ENCODE peak calls at places on chromosome 19, in five cellular contexts. One of them, this sample, is unnamed.

GRCh38 chr19:1672038-1672768 is 19.8 kb upstream of the TCF3 start:
- DNase-seq in neural crest cell: no peak
- DNase-seq in ELR: peak; percentile 57
- DNase-seq in GM13976: peak; percentile 83
- DNase-seq in HS-5: no peak
- DNase-seq in this sample: no peak

GRCh38 chr19:1271528-1272422 is 2.6 kb downstream of the CIRBP start:
- DNase-seq in GM13976: no peak
- DNase-seq in ELR: no peak
- DNase-seq in HS-5: no peak
- DNase-seq in neural crest cell: no peak
- DNase-seq in this sample: no peak

GRCh38 chr19:30226464-30227070 is 145.6 kb upstream of the ZNF536 start:
- DNase-seq in neural crest cell: peak; percentile 33
- DNase-seq in ELR: no peak
- DNase-seq in HS-5: no peak
- DNase-seq in GM13976: no peak
- DNase-seq in this sample: peak; percentile 32

GRCh38 chr19:46426506-46427162 is 2.1 kb downstream of the PNMA8C start:
- DNase-seq in GM13976: peak; percentile 73
- DNase-seq in neural crest cell: peak; percentile 83
- DNase-seq in HS-5: no peak
- DNase-seq in ELR: peak; percentile 77
- DNase-seq in this sample: peak; percentile 80

GRCh38 chr19:16078759-16079707 is 2.7 kb downstream of the TPM4 start:
- DNase-seq in HS-5: peak; percentile 96
- DNase-seq in ELR: peak; percentile 99
- DNase-seq in neural crest cell: no peak
- DNase-seq in GM13976: peak; percentile 76
- DNase-seq in this sample: peak; percentile 17

GRCh38 chr19:6481541-6482342 is at the start of gene DENND1C:
- DNase-seq in neural crest cell: peak; percentile 53
- DNase-seq in HS-5: no peak
- DNase-seq in GM13976: peak; percentile 84
- DNase-seq in ELR: peak; percentile 45
- DNase-seq in this sample: peak; percentile 57

GRCh38 chr19:4504297-4504701 is 14.0 kb downstream of the PLIN4 start:
- DNase-seq in HS-5: no peak
- DNase-seq in neural crest cell: no peak
- DNase-seq in GM13976: no peak
- DNase-seq in ELR: no peak
- DNase-seq in this sample: peak; percentile 48

GRCh38 chr19:737591-738093 is 13.3 kb upstream of the MISP start:
- DNase-seq in GM13976: peak; percentile 86
- DNase-seq in neural crest cell: peak; percentile 65
- DNase-seq in HS-5: no peak
- DNase-seq in ELR: peak; percentile 61
- DNase-seq in this sample: no peak

GRCh38 chr19:33373701-33374405 is at the start of gene CEBPG:
- DNase-seq in GM13976: peak; percentile 80
- DNase-seq in neural crest cell: peak; percentile 45
- DNase-seq in HS-5: no peak
- DNase-seq in ELR: peak; percentile 61
- DNase-seq in this sample: no peak

GRCh38 chr19:2409352-2409912 is 18.0 kb downstream of the TIMM13 start:
- DNase-seq in GM13976: no peak
- DNase-seq in HS-5: no peak
- DNase-seq in ELR: no peak
- DNase-seq in neural crest cell: no peak
- DNase-seq in this sample: no peak

GRCh38 chr19:30227661-30228112 is 144.5 kb upstream of the ZNF536 start:
- DNase-seq in GM13976: peak; percentile 86
- DNase-seq in neural crest cell: peak; percentile 79
- DNase-seq in ELR: peak; percentile 62
- DNase-seq in HS-5: no peak
- DNase-seq in this sample: peak; percentile 81

GRCh38 chr19:10388957-10389356 is 8.6 kb upstream of the TYK2 start:
- DNase-seq in ELR: peak; percentile 80
- DNase-seq in neural crest cell: peak; percentile 97
- DNase-seq in HS-5: peak; percentile 69
- DNase-seq in GM13976: peak; percentile 70
- DNase-seq in this sample: peak; percentile 84

GRCh38 chr19:12647490-12648071 is 19.0 kb downstream of the MAN2B1 start:
- DNase-seq in HS-5: no peak
- DNase-seq in GM13976: peak; percentile 76
- DNase-seq in ELR: peak; percentile 41
- DNase-seq in neural crest cell: no peak
- DNase-seq in this sample: no peak

GRCh38 chr19:5545984-5546383 is 21.8 kb downstream of the TINCR start:
- DNase-seq in neural crest cell: no peak
- DNase-seq in HS-5: no peak
- DNase-seq in ELR: no peak
- DNase-seq in GM13976: no peak
- DNase-seq in this sample: no peak

GRCh38 chr19:48135411-48135810 is 24.8 kb upstream of the PLA2G4C start:
- DNase-seq in ELR: peak; percentile 15
- DNase-seq in HS-5: no peak
- DNase-seq in neural crest cell: no peak
- DNase-seq in GM13976: no peak
- DNase-seq in this sample: no peak

GRCh38 chr19:23415561-23416191 is 20.4 kb upstream of the ZNF91 start:
- DNase-seq in ELR: peak; percentile 73
- DNase-seq in GM13976: peak; percentile 19
- DNase-seq in neural crest cell: peak; percentile 61
- DNase-seq in HS-5: no peak
- DNase-seq in this sample: no peak

GRCh38 chr19:7535993-7536685 is 622 bp downstream of the PNPLA6 start:
- DNase-seq in neural crest cell: no peak
- DNase-seq in GM13976: no peak
- DNase-seq in HS-5: no peak
- DNase-seq in ELR: no peak
- DNase-seq in this sample: no peak

GRCh38 chr19:41919948-41920712 is 8.1 kb downstream of the ERFL start:
- DNase-seq in HS-5: no peak
- DNase-seq in ELR: no peak
- DNase-seq in neural crest cell: no peak
- DNase-seq in GM13976: no peak
- DNase-seq in this sample: no peak

GRCh38 chr19:29491995-29492577 is 33.7 kb upstream of the VSTM2B start:
- DNase-seq in GM13976: no peak
- DNase-seq in ELR: no peak
- DNase-seq in neural crest cell: no peak
- DNase-seq in HS-5: no peak
- DNase-seq in this sample: peak; percentile 37

GRCh38 chr19:54160182-54160811 is 776 bp upstream of the LENG1 start:
- DNase-seq in GM13976: no peak
- DNase-seq in HS-5: no peak
- DNase-seq in neural crest cell: no peak
- DNase-seq in ELR: peak; percentile 53
- DNase-seq in this sample: no peak

GRCh38 chr19:12789904-12790619 is 1.2 kb upstream of the JUNB start:
- DNase-seq in HS-5: no peak
- DNase-seq in ELR: peak; percentile 96
- DNase-seq in neural crest cell: peak; percentile 89
- DNase-seq in GM13976: peak; percentile 95
- DNase-seq in this sample: peak; percentile 92

GRCh38 chr19:27738569-27739193 is 1474.3 kb downstream of the UQCRFS1 start:
- DNase-seq in neural crest cell: no peak
- DNase-seq in HS-5: no peak
- DNase-seq in ELR: no peak
- DNase-seq in GM13976: no peak
- DNase-seq in this sample: no peak

GRCh38 chr19:4518345-4519171 is at the start of gene PLIN4:
- DNase-seq in ELR: no peak
- DNase-seq in neural crest cell: no peak
- DNase-seq in GM13976: no peak
- DNase-seq in HS-5: no peak
- DNase-seq in this sample: peak; percentile 73

GRCh38 chr19:17512574-17512939 is 1.1 kb downstream of the PGLS start:
- DNase-seq in HS-5: no peak
- DNase-seq in ELR: peak; percentile 16
- DNase-seq in neural crest cell: no peak
- DNase-seq in GM13976: no peak
- DNase-seq in this sample: no peak

GRCh38 chr19:11949201-11949600 is 15.6 kb upstream of the ZNF763 start:
- DNase-seq in HS-5: no peak
- DNase-seq in ELR: no peak
- DNase-seq in neural crest cell: no peak
- DNase-seq in GM13976: no peak
- DNase-seq in this sample: no peak

GRCh38 chr19:29687897-29688728 is 22.9 kb downstream of the PLEKHF1 start:
- DNase-seq in ELR: peak; percentile 61
- DNase-seq in neural crest cell: no peak
- DNase-seq in GM13976: no peak
- DNase-seq in HS-5: no peak
- DNase-seq in this sample: no peak

This sample was measured in midbrain.